ENCODE peak calls at places on chromosome 10, in eight cellular contexts. X is K562; L is GM10248; K is activated CD8-positive, alpha-beta T cell treated with anti-CD3 and anti-CD28 coated beads, Interleukin-2, amount 10 ng/mL, durations not matched to agents 7 days and 5 days; D is GM19239; R is activated naive CD4-positive, alpha-beta T cell treated with anti-CD3 and anti-CD28 coated beads, Interleukin-2, amount 10 ng/mL, durations not matched to agents 7 days and 5 days; H is progenitor cell of endocrine pancreas; S is hepatic stellate cell. E is an unnamed sample.

GRCh38 chr10:126500866-126501265 is 112.6 kb upstream of the ADAM12 start:
- DNase-seq in X (no peak), L (no peak), K (no peak), D (no peak), R (no peak), H (no peak), S (no peak), E (no peak)

GRCh38 chr10:47176206-47176902 is 123.6 kb upstream of the GDF10 start:
- DNase-seq in X (no peak), L (no peak), K (no peak), D (no peak), R (no peak), H (no peak), S (no peak), E (no peak)

GRCh38 chr10:79243211-79244067 is 103.8 kb upstream of the PPIF start:
- DNase-seq in X (no peak), L (peak; percentile 80), K (peak; percentile 81), D (peak; percentile 80), R (peak; percentile 81), H (peak; percentile 61), S (peak; percentile 81), E (peak; percentile 64)

GRCh38 chr10:20407421-20407820 is 489.7 kb downstream of the NEBL start:
- DNase-seq in X (no peak), L (no peak), K (no peak), D (no peak), R (no peak), H (no peak), S (no peak), E (no peak)

GRCh38 chr10:88851706-88852105 is at the start of gene ANKRD22:
- DNase-seq in X (no peak), L (no peak), K (no peak), D (no peak), R (no peak), H (no peak), S (no peak), E (peak; percentile 51)

GRCh38 chr10:69384320-69384719 is 32.4 kb downstream of the TACR2 start:
- DNase-seq in X (no peak), L (no peak), K (no peak), D (no peak), R (no peak), H (no peak), S (no peak), E (no peak)

GRCh38 chr10:6987536-6987945 is 407.5 kb upstream of the PRKCQ start:
- DNase-seq in X (no peak), L (no peak), K (no peak), D (no peak), R (no peak), H (no peak), S (no peak), E (no peak)

GRCh38 chr10:87702260-87702972 is 42.7 kb downstream of the PAPSS2 start:
- DNase-seq in X (no peak), L (no peak), K (no peak), D (no peak), R (no peak), H (no peak), S (no peak), E (no peak)

GRCh38 chr10:71474702-71475242 is 78.1 kb downstream of the CDH23 start:
- DNase-seq in X (no peak), L (no peak), K (no peak), D (no peak), R (no peak), H (no peak), S (no peak), E (no peak)

GRCh38 chr10:15361131-15361530 is 10.0 kb downstream of the FAM171A1 start:
- DNase-seq in X (no peak), L (no peak), K (peak; percentile 59), D (no peak), R (no peak), H (no peak), S (no peak), E (no peak)

GRCh38 chr10:102945989-102946388 is 27.9 kb downstream of the CNNM2 start:
- DNase-seq in X (no peak), L (no peak), K (no peak), D (no peak), R (no peak), H (no peak), S (no peak), E (no peak)

GRCh38 chr10:114499630-114500190 is 95.4 kb upstream of the AFAP1L2 start:
- DNase-seq in X (no peak), L (peak; percentile 24), K (peak; percentile 64), D (no peak), R (peak; percentile 73), H (no peak), S (no peak), E (no peak)

GRCh38 chr10:60704480-60704879 is 73.8 kb upstream of the CDK1 start:
- DNase-seq in X (no peak), L (no peak), K (no peak), D (no peak), R (no peak), H (no peak), S (no peak), E (no peak)

GRCh38 chr10:688621-689426 is 644 bp downstream of the DIP2C start:
- DNase-seq in X (no peak), L (no peak), K (no peak), D (no peak), R (no peak), H (peak; percentile 37), S (peak; percentile 64), E (no peak)

GRCh38 chr10:126288547-126289493 is 99.5 kb downstream of the ADAM12 start:
- DNase-seq in X (no peak), L (no peak), K (no peak), D (no peak), R (no peak), H (no peak), S (no peak), E (no peak)

GRCh38 chr10:122495406-122496340 is 34.3 kb downstream of the HTRA1 start:
- DNase-seq in X (no peak), L (no peak), K (peak; percentile 33), D (no peak), R (peak; percentile 27), H (no peak), S (no peak), E (peak; percentile 70)

GRCh38 chr10:113018034-113018433 is 68.0 kb downstream of the TCF7L2 start:
- DNase-seq in X (no peak), L (no peak), K (no peak), D (no peak), R (no peak), H (no peak), S (no peak), E (no peak)

GRCh38 chr10:132462463-132463332 is 65.7 kb downstream of the PWWP2B start:
- DNase-seq in X (no peak), L (no peak), K (no peak), D (no peak), R (no peak), H (no peak), S (no peak), E (peak; percentile 46)

GRCh38 chr10:98556061-98556460 is 109.3 kb upstream of the HPS1 start:
- DNase-seq in X (no peak), L (no peak), K (no peak), D (no peak), R (no peak), H (no peak), S (no peak), E (no peak)

GRCh38 chr10:114525368-114525949 is 121.2 kb upstream of the AFAP1L2 start:
- DNase-seq in X (no peak), L (no peak), K (no peak), D (no peak), R (no peak), H (no peak), S (no peak), E (no peak)

GRCh38 chr10:142371-142770 is 7.1 kb downstream of the ZMYND11 start:
- DNase-seq in X (no peak), L (no peak), K (no peak), D (no peak), R (no peak), H (no peak), S (no peak), E (no peak)

GRCh38 chr10:112819231-112819630 is 130.8 kb upstream of the TCF7L2 start:
- DNase-seq in X (no peak), L (no peak), K (no peak), D (no peak), R (no peak), H (no peak), S (no peak), E (no peak)

GRCh38 chr10:11551915-11552602 is 59.4 kb downstream of the USP6NL start:
- DNase-seq in X (peak; percentile 32), L (no peak), K (no peak), D (no peak), R (no peak), H (no peak), S (peak; percentile 48), E (no peak)

GRCh38 chr10:75398238-75398629 is 3.3 kb downstream of the ZNF503 start:
- DNase-seq in X (no peak), L (no peak), K (no peak), D (no peak), R (no peak), H (no peak), S (no peak), E (no peak)

GRCh38 chr10:123614888-123615287 is 51.3 kb upstream of the GPR26 start:
- DNase-seq in X (peak; percentile 40), L (peak; percentile 52), K (peak; percentile 75), D (peak; percentile 29), R (peak; percentile 76), H (peak; percentile 90), S (no peak), E (peak; percentile 59)

GRCh38 chr10:60937022-60937421 is 7.0 kb downstream of the RHOBTB1 start:
- DNase-seq in X (no peak), L (no peak), K (no peak), D (no peak), R (no peak), H (no peak), S (no peak), E (no peak)

GRCh38 chr10:97497572-97498075 is 598 bp downstream of the MMS19 start:
- DNase-seq in X (peak; percentile 76), L (peak; percentile 85), K (peak; percentile 84), D (peak; percentile 70), R (peak; percentile 87), H (peak; percentile 25), S (peak; percentile 91), E (peak; percentile 86)

GRCh38 chr10:133071801-133072595 is 15.7 kb upstream of the ADGRA1 start:
- DNase-seq in X (no peak), L (no peak), K (no peak), D (no peak), R (no peak), H (no peak), S (no peak), E (no peak)

GRCh38 chr10:8636371-8636770 is 581.9 kb downstream of the GATA3 start:
- DNase-seq in X (no peak), L (no peak), K (no peak), D (no peak), R (no peak), H (no peak), S (no peak), E (no peak)

GRCh38 chr10:47306429-47307210 is 6.6 kb downstream of the GDF10 start:
- DNase-seq in X (peak; percentile 60), L (no peak), K (no peak), D (no peak), R (no peak), H (no peak), S (no peak), E (no peak)

GRCh38 chr10:42987121-42987541 is 89.7 kb upstream of the RET start:
- DNase-seq in X (no peak), L (no peak), K (no peak), D (no peak), R (no peak), H (peak; percentile 6), S (no peak), E (peak; percentile 67)

GRCh38 chr10:1215862-1216575 is 159.8 kb downstream of the WDR37 start:
- DNase-seq in X (no peak), L (no peak), K (no peak), D (no peak), R (no peak), H (no peak), S (no peak), E (no peak)

GRCh38 chr10:62860946-62861345 is 44.8 kb upstream of the EGR2 start:
- DNase-seq in X (no peak), L (no peak), K (peak; percentile 31), D (no peak), R (peak; percentile 40), H (no peak), S (no peak), E (no peak)

GRCh38 chr10:86282664-86283465 is 83.7 kb downstream of the GRID1 start:
- DNase-seq in X (no peak), L (no peak), K (no peak), D (no peak), R (no peak), H (no peak), S (no peak), E (no peak)